ENCODE peak calls at places on chromosomes 6 and 20, in six cellular contexts. M is HCT116, O is GM23338, Y is hepatocyte, U is PC-9, I is GM23248. H is an unnamed sample.

GRCh38 chr20:841568-842546 is 8.3 kb downstream of the FAM110A start:
- DNase-seq in M (no peak), O (peak; percentile 77), Y (no peak), U (peak; percentile 77), I (no peak), H (no peak)

GRCh38 chr20:50189681-50190250 is 864 bp upstream of the CEBPB start:
- DNase-seq in M (no peak), O (peak; percentile 83), Y (peak; percentile 66), U (peak; percentile 67), I (peak; percentile 40), H (peak; percentile 55)

GRCh38 chr6:121748376-121748775 is 312.9 kb downstream of the GJA1 start:
- DNase-seq in M (no peak), O (no peak), Y (peak; percentile 16), U (no peak), I (peak; percentile 89), H (no peak)

GRCh38 chr20:63653974-63654680 is 903 bp upstream of the STMN3 start:
- DNase-seq in M (no peak), O (no peak), Y (no peak), U (no peak), I (no peak), H (no peak)

GRCh38 chr6:145112711-145113148 is 622.6 kb downstream of the EPM2A start:
- DNase-seq in M (no peak), O (no peak), Y (no peak), U (no peak), I (peak; percentile 58), H (no peak)

GRCh38 chr20:49567421-49568256 is at the start of gene PTGIS:
- DNase-seq in M (no peak), O (peak; percentile 86), Y (peak; percentile 73), U (no peak), I (peak; percentile 84), H (no peak)

GRCh38 chr6:51640016-51640415 is 447.4 kb downstream of the PKHD1 start:
- DNase-seq in M (no peak), O (no peak), Y (no peak), U (no peak), I (no peak), H (no peak)

GRCh38 chr20:44187763-44188709 is 1.0 kb upstream of the JPH2 start:
- DNase-seq in M (no peak), O (no peak), Y (no peak), U (no peak), I (peak; percentile 69), H (peak; percentile 41)

GRCh38 chr6:39189915-39190544 is 39.2 kb downstream of the KCNK5 start:
- DNase-seq in M (no peak), O (peak; percentile 88), Y (peak; percentile 74), U (no peak), I (peak; percentile 61), H (peak; percentile 17)

GRCh38 chr6:106553440-106553839 is 75.9 kb downstream of the RTN4IP1 start:
- DNase-seq in M (no peak), O (no peak), Y (no peak), U (no peak), I (no peak), H (no peak)

GRCh38 chr6:5626727-5627426 is 365.6 kb downstream of the FARS2 start:
- DNase-seq in M (no peak), O (no peak), Y (no peak), U (no peak), I (no peak), H (peak; percentile 43)

GRCh38 chr6:117168296-117169059 is 96.9 kb upstream of the VGLL2 start:
- DNase-seq in M (no peak), O (no peak), Y (no peak), U (no peak), I (no peak), H (no peak)

GRCh38 chr6:48111143-48111506 is at the start of gene PTCHD4:
- DNase-seq in M (peak; percentile 13), O (peak; percentile 59), Y (no peak), U (no peak), I (peak; percentile 52), H (no peak)
- H3K9me2 ChIP-seq in M (no peaks in the 10 kb centered on the region), O (no peaks in the 10 kb centered on the region), Y (no peaks in the 10 kb centered on the region), U (no peaks in the 10 kb centered on the region), I (no peaks in the 10 kb centered on the region), H (no peaks in the 10 kb centered on the region)

GRCh38 chr20:10639051-10639761 is 34.6 kb downstream of the JAG1 start:
- DNase-seq in M (no peak), O (no peak), Y (no peak), U (no peak), I (no peak), H (no peak)
- H3K9me2 ChIP-seq in M (no peaks in the 10 kb centered on the region), O (no peaks in the 10 kb centered on the region), Y (no peaks in the 10 kb centered on the region), U (no peaks in the 10 kb centered on the region), I (no peaks in the 10 kb centered on the region), H (no peaks in the 10 kb centered on the region)

GRCh38 chr6:24994812-24995211 is 59.1 kb upstream of the RIPOR2 start:
- DNase-seq in M (no peak), O (no peak), Y (no peak), U (no peak), I (no peak), H (no peak)
- H3K9me2 ChIP-seq in M (no peaks in the 10 kb centered on the region), O (peaks cover 12% of the 10 kb centered on the region), Y (no peaks in the 10 kb centered on the region), U (no peaks in the 10 kb centered on the region), I (no peaks in the 10 kb centered on the region), H (no peaks in the 10 kb centered on the region)

GRCh38 chr6:74870403-74870802 is 335.4 kb downstream of the COL12A1 start:
- DNase-seq in M (peak; percentile 7), O (peak; percentile 57), Y (peak; percentile 57), U (no peak), I (peak; percentile 31), H (no peak)
- H3K9me2 ChIP-seq in M (no peaks in the 10 kb centered on the region), O (no peaks in the 10 kb centered on the region), Y (no peaks in the 10 kb centered on the region), U (no peaks in the 10 kb centered on the region), I (no peaks in the 10 kb centered on the region), H (no peaks in the 10 kb centered on the region)

GRCh38 chr6:136985502-136985901 is 59.3 kb downstream of the IL20RA start:
- DNase-seq in M (no peak), O (no peak), Y (no peak), U (no peak), I (no peak), H (no peak)
- H3K9me2 ChIP-seq in M (no peaks in the 10 kb centered on the region), O (no peaks in the 10 kb centered on the region), Y (no peaks in the 10 kb centered on the region), U (no peaks in the 10 kb centered on the region), I (no peaks in the 10 kb centered on the region), H (no peaks in the 10 kb centered on the region)

GRCh38 chr6:35368038-35368887 is 25.9 kb downstream of the PPARD start:
- DNase-seq in M (peak; percentile 93), O (no peak), Y (peak; percentile 45), U (peak; percentile 97), I (peak; percentile 90), H (peak; percentile 29)
- H3K9me2 ChIP-seq in M (no peaks in the 10 kb centered on the region), O (no peaks in the 10 kb centered on the region), Y (no peaks in the 10 kb centered on the region), U (no peaks in the 10 kb centered on the region), I (no peaks in the 10 kb centered on the region), H (no peaks in the 10 kb centered on the region)

DNA sequence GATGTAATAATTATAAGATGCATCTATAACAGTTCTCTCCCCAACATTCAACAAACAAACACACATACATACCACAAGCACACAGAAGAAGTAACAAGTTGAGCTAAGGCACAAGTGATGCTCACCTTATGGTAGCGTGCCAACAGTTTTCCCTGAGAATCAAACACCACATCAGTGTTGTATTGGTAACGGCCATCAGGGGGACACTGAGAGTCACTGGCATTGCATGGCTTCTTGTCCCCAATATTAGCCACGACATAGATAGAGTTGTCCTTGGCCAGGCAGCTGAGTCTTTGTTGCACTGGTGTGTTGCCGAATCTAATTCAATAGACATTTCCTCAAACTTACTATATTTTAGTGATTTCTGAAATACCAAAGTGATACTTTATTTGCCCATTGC is 14.8 kb upstream of the VNN1 start:
- DNase-seq in M (no peak), O (peak; percentile 65), Y (no peak), U (no peak), I (no peak), H (no peak)
- H3K9me2 ChIP-seq in M (no peaks in the 10 kb centered on the region), O (no peaks in the 10 kb centered on the region), Y (no peaks in the 10 kb centered on the region), U (no peaks in the 10 kb centered on the region), I (no peaks in the 10 kb centered on the region), H (no peaks in the 10 kb centered on the region)

DNA sequence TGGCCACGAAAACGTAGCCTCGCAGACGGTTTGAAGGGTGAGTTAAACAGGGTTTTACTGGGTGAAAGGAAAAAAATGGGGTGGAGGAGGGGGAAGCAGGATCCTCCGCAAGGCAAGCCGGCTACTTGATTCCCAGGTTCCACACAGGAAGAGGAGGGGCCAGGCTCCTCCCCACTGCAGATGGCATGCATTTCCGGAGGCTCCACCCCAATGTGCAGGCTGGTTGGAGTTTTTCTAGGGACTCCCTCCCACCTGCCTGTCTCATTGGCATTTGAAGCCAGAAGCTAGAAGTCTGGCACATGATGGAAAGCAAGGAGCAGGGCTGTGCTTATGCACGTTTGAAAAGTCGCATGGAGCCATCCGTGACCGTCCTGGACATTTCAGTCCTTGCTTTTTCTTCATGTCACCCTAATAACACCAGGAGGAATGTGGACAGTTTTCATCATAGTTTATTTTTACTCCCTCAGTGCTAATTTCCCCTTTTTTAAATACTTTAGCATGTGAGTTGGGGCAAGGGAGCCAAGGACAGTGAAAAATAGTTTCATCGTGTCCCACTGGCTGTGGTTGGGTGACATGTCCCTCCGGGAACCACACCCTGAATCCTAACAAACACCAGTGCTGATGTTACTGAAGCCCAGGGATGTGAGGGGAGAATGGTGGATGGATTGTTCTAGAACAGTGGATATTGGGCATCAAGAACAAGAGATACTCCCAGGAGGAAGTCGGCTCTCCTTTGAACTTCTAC is 100.0 kb upstream of the INSM1 start:
- DNase-seq in M (no peak), O (peak; percentile 53), Y (no peak), U (no peak), I (no peak), H (no peak)
- H3K9me2 ChIP-seq in M (no peaks in the 10 kb centered on the region), O (peaks cover 5% of the 10 kb centered on the region), Y (no peaks in the 10 kb centered on the region), U (no peaks in the 10 kb centered on the region), I (no peaks in the 10 kb centered on the region), H (no peaks in the 10 kb centered on the region)